ENCODE peak calls at places on chromosomes 6 and 20, in seven cellular contexts. J is stimulated activated CD8-positive, alpha-beta memory T cell treated with anti-CD3 and anti-CD28 coated beads, Interleukin-7, amount 100 ng/mL, for 4 hours; C is SJSA1; H is activated CD4-positive, alpha-beta T cell treated with anti-CD3 and anti-CD28 coated beads, Interleukin-2, amount 50 U/mL, for 1 hour; E is SK-MEL-5; B is H54; G is stimulated activated CD4-positive, alpha-beta T cell treated with anti-CD3 and anti-CD28 coated beads, Interleukin-4, amount 100 ng/mL, for 48 hours. V is an unnamed sample.

GRCh38 chr6:124535299-124535698 is 426.9 kb upstream of the RNF217 start:
- DNase-seq in J (no peak), C (no peak), H (no peak), E (no peak), B (no peak), G (no peak), V (no peak)

GRCh38 chr20:50330504-50331313 is 140.1 kb downstream of the CEBPB start:
- DNase-seq in J (no peak), C (no peak), H (no peak), E (no peak), B (no peak), G (no peak), V (no peak)

GRCh38 chr6:71157350-71157749 is 131.3 kb upstream of the OGFRL1 start:
- DNase-seq in J (no peak), C (no peak), H (no peak), E (no peak), B (no peak), G (no peak), V (no peak)

GRCh38 chr6:117557951-117558350 is 44.4 kb downstream of the GOPC start:
- DNase-seq in J (no peak), C (no peak), H (no peak), E (no peak), B (no peak), G (no peak), V (no peak)

GRCh38 chr6:44269168-44269920 is 906 bp upstream of the TMEM151B start:
- DNase-seq in J (no peak), C (no peak), H (no peak), E (no peak), B (no peak), G (no peak), V (no peak)

GRCh38 chr20:25461281-25461650 is 53.8 kb downstream of the GINS1 start:
- DNase-seq in J (no peak), C (no peak), H (no peak), E (no peak), B (no peak), G (no peak), V (no peak)

GRCh38 chr6:170086639-170087420 is 204.0 kb downstream of the DLL1 start:
- DNase-seq in J (no peak), C (no peak), H (no peak), E (no peak), B (no peak), G (no peak), V (no peak)

GRCh38 chr6:150464966-150465365 is 96.2 kb downstream of the IYD start:
- DNase-seq in J (no peak), C (no peak), H (no peak), E (no peak), B (no peak), G (no peak), V (no peak)

GRCh38 chr6:6596929-6597328 is 8.4 kb downstream of the LY86 start:
- DNase-seq in J (no peak), C (no peak), H (no peak), E (no peak), B (no peak), G (no peak), V (no peak)

V was measured in H9.